ENCODE peak calls at places on chromosomes 1 and 21, in ten cellular contexts. W is MCF 10A; A is fibroblast of the aortic adventitia; P is Caki2; X is activated T-cell treated with anti-CD3 and anti-CD28 coated beads, Interleukin-2, amount 50 U/mL, for 72 hours; F is EL; I is right lobe of liver; S is T-cell; M is T follicular helper cell; B is stimulated activated CD8-positive, alpha-beta memory T cell treated with anti-CD3 and anti-CD28 coated beads, Interleukin-2, amount 100 ng/mL, for 48 hours. V is an unnamed sample.
A peak's percentile ranks its signal among the peaks of the same experiment; 100 is the strongest.

GRCh38 chr1:227947678-227948492 is at the start of gene WNT9A:
- DNase-seq in W (peak; percentile 49), A (peak; percentile 60), P (peak; percentile 68), X (peak; percentile 23), F (peak; percentile 62), I (peak; percentile 21), S (no peak), M (no peak), B (no peak), V (no peak)

GRCh38 chr1:21669287-21670058 is at the start of gene RAP1GAP:
- DNase-seq in W (no peak), A (no peak), P (no peak), X (peak; percentile 57), F (no peak), I (peak; percentile 88), S (no peak), M (no peak), B (no peak), V (no peak)

GRCh38 chr21:14677639-14678179 is 131.6 kb upstream of the SAMSN1 start:
- DNase-seq in W (no peak), A (no peak), P (no peak), X (no peak), F (no peak), I (no peak), S (no peak), M (no peak), B (no peak), V (no peak)

GRCh38 chr1:88736633-88737248 is 52.7 kb downstream of the PKN2 start:
- DNase-seq in W (peak; percentile 60), A (peak; percentile 57), P (no peak), X (peak; percentile 52), F (peak; percentile 66), I (no peak), S (no peak), M (no peak), B (peak; percentile 1), V (peak; percentile 44)

GRCh38 chr1:13564073-13564472 is 19.6 kb upstream of the PDPN start:
- DNase-seq in W (no peak), A (no peak), P (no peak), X (no peak), F (no peak), I (no peak), S (no peak), M (no peak), B (no peak), V (no peak)

GRCh38 chr1:212328248-212328647 is 43.0 kb downstream of the PPP2R5A start:
- DNase-seq in W (no peak), A (no peak), P (no peak), X (no peak), F (no peak), I (no peak), S (no peak), M (no peak), B (no peak), V (no peak)

GRCh38 chr1:19029191-19030085 is 73.0 kb upstream of the IFFO2 start:
- DNase-seq in W (peak; percentile 71), A (no peak), P (no peak), X (no peak), F (no peak), I (peak; percentile 73), S (no peak), M (no peak), B (no peak), V (peak; percentile 91)

GRCh38 chr1:155978973-155979429 is 654 bp upstream of the ARHGEF2 start:
- DNase-seq in W (peak; percentile 74), A (peak; percentile 52), P (no peak), X (peak; percentile 30), F (peak; percentile 76), I (no peak), S (no peak), M (no peak), B (no peak), V (no peak)

GRCh38 chr21:34846601-34847112 is 177.9 kb downstream of the CLIC6 start:
- DNase-seq in W (peak; percentile 93), A (peak; percentile 49), P (peak; percentile 79), X (no peak), F (peak; percentile 65), I (no peak), S (no peak), M (no peak), B (no peak), V (peak; percentile 88)

GRCh38 chr1:229854620-229855019 is 212.4 kb upstream of the GALNT2 start:
- DNase-seq in W (no peak), A (no peak), P (no peak), X (no peak), F (no peak), I (no peak), S (no peak), M (no peak), B (no peak), V (no peak)